ENCODE peak calls at places on chromosomes 13 and 19, in six cellular contexts. R is A549, E is fibroblast of pulmonary artery, U is ovary, L is natural killer cell, P is left ventricle myocardium inferior. K is an unnamed sample.

GRCh38 chr19:42132030-42132628 is at the start of gene POU2F2:
- DNase-seq in R (no peak), E (no peak), U (no peak), L (peak), P (peak), K (peak)

GRCh38 chr19:45528744-45529453 is 21.6 kb downstream of the VASP start:
- DNase-seq in R (no peak), E (no peak), U (peak), L (no peak), P (no peak), K (no peak)

GRCh38 chr19:18173572-18174294 is at the start of gene IFI30:
- DNase-seq in R (peak), E (peak), U (peak), L (peak), P (peak), K (peak)

GRCh38 chr13:38688674-38689073 is 1.8 kb downstream of the FREM2 start:
- DNase-seq in R (no peak), E (no peak), U (no peak), L (no peak), P (no peak), K (no peak)

GRCh38 chr13:28819748-28820098 is 416 bp upstream of the MTUS2 start:
- DNase-seq in R (peak), E (peak), U (peak), L (no peak), P (peak), K (peak)

GRCh38 chr13:90951663-90952062 is 395.8 kb upstream of the MIR17HG start:
- DNase-seq in R (no peak), E (no peak), U (no peak), L (no peak), P (no peak), K (no peak)

GRCh38 chr13:57948884-57949283 is 317.3 kb downstream of the PCDH17 start:
- DNase-seq in R (no peak), E (no peak), U (no peak), L (no peak), P (no peak), K (no peak)

GRCh38 chr19:18660051-18660910 is 23.2 kb upstream of the CRTC1 start:
- DNase-seq in R (peak), E (peak), U (no peak), L (no peak), P (peak), K (no peak)

GRCh38 chr13:63446329-63446728 is 2030.7 kb upstream of the PCDH20 start:
- DNase-seq in R (no peak), E (no peak), U (no peak), L (no peak), P (no peak), K (no peak)

GRCh38 chr13:113862191-113862765 is 1.6 kb downstream of the GAS6 start:
- DNase-seq in R (no peak), E (no peak), U (peak), L (peak), P (no peak), K (no peak)

GRCh38 chr13:72246396-72246795 is 379.4 kb upstream of the DACH1 start:
- DNase-seq in R (no peak), E (no peak), U (no peak), L (no peak), P (no peak), K (no peak)

GRCh38 chr13:25232937-25233515 is 54.3 kb downstream of the MTMR6 start:
- DNase-seq in R (peak), E (peak), U (no peak), L (no peak), P (no peak), K (no peak)

GRCh38 chr19:47240996-47241918 is 10.3 kb upstream of the BBC3 start:
- DNase-seq in R (peak), E (peak), U (peak), L (peak), P (peak), K (peak)

GRCh38 chr19:45469835-45470146 is 2.0 kb downstream of the FOSB start:
- DNase-seq in R (no peak), E (no peak), U (no peak), L (no peak), P (no peak), K (no peak)

GRCh38 chr19:13104848-13105646 is 2.4 kb upstream of the LYL1 start:
- DNase-seq in R (no peak), E (no peak), U (no peak), L (no peak), P (no peak), K (no peak)

GRCh38 chr13:44116562-44117315 is 237.0 kb downstream of the LACC1 start:
- DNase-seq in R (no peak), E (peak), U (no peak), L (no peak), P (peak), K (no peak)

GRCh38 chr13:33321686-33322473 is 36.3 kb upstream of the STARD13 start:
- DNase-seq in R (no peak), E (peak), U (no peak), L (no peak), P (no peak), K (no peak)

GRCh38 chr13:91719033-91719432 is 320.6 kb downstream of the GPC5 start:
- DNase-seq in R (no peak), E (peak), U (no peak), L (no peak), P (no peak), K (no peak)

GRCh38 chr19:55452381-55453325 is 8.8 kb downstream of the ISOC2 start:
- DNase-seq in R (peak), E (peak), U (peak), L (no peak), P (peak), K (no peak)

GRCh38 chr19:49682274-49682673 is 5.2 kb downstream of the PRMT1 start:
- DNase-seq in R (no peak), E (no peak), U (no peak), L (no peak), P (no peak), K (no peak)

GRCh38 chr13:42392706-42393572 is 121.0 kb downstream of the AKAP11 start:
- DNase-seq in R (no peak), E (no peak), U (no peak), L (no peak), P (no peak), K (no peak)

GRCh38 chr13:49220035-49220855 is at the start of gene MLNR:
- DNase-seq in R (peak), E (no peak), U (peak), L (peak), P (no peak), K (peak)

GRCh38 chr13:37187110-37187509 is 81.6 kb upstream of the CSNK1A1L start:
- DNase-seq in R (no peak), E (peak), U (no peak), L (no peak), P (no peak), K (no peak)

GRCh38 chr13:40819797-40820315 is 30.4 kb downstream of the SLC25A15 start:
- DNase-seq in R (no peak), E (no peak), U (no peak), L (no peak), P (no peak), K (no peak)

GRCh38 chr13:50290186-50290585 is 274.9 kb downstream of the KCNRG start:
- DNase-seq in R (no peak), E (no peak), U (no peak), L (no peak), P (no peak), K (no peak)

GRCh38 chr13:38670627-38671026 is 16.2 kb upstream of the FREM2 start:
- DNase-seq in R (no peak), E (peak), U (no peak), L (no peak), P (no peak), K (no peak)

GRCh38 chr19:1447944-1448343 is 2.0 kb upstream of the APC2 start:
- DNase-seq in R (no peak), E (no peak), U (peak), L (no peak), P (no peak), K (no peak)
- TF ChIP-seq CTCF in R (no peak), E (no peak), U (no peak), L (no peak), P (no peak), K (no peak)

GRCh38 chr13:109521719-109522118 is 264.7 kb downstream of the IRS2 start:
- DNase-seq in R (no peak), E (no peak), U (no peak), L (no peak), P (no peak), K (no peak)

GRCh38 chr13:109516196-109516595 is 270.2 kb downstream of the IRS2 start:
- DNase-seq in R (no peak), E (no peak), U (no peak), L (no peak), P (no peak), K (no peak)

GRCh38 chr13:109517516-109517915 is 268.9 kb downstream of the IRS2 start:
- DNase-seq in R (no peak), E (peak), U (no peak), L (no peak), P (no peak), K (no peak)
- TF ChIP-seq CTCF in R (no peak), E (no peak), U (no peak), L (no peak), P (no peak), K (no peak)

DNA sequence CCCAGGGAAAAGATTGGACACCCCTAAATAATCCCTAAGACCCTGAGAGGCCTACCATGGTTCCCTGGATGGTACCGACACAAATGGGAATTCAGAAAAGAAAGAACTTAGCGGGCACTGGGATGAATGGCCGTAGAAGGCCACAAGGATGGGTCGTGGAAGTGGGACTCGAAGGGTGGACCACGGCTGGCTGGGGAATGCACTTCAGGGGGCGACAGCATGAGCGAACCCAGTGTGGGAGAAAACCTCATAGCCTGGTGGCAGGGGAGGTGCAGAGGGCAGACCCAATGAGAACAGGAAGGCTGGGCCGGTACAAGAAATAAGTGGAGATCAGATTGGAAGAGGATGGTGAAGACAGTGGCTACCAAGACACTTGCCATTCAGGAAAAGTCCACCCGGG is 28.7 kb downstream of the LATS2 start:
- DNase-seq in R (no peak), E (no peak), U (no peak), L (no peak), P (no peak), K (no peak)
- TF ChIP-seq CTCF in R (no peak), E (no peak), U (no peak), L (no peak), P (no peak), K (no peak)

GRCh38 chr19:10876459-10877240 is 5.3 kb downstream of the CARM1 start:
- DNase-seq in R (no peak), E (no peak), U (no peak), L (no peak), P (peak), K (no peak)
- TF ChIP-seq CTCF in R (no peak), E (no peak), U (no peak), L (no peak), P (no peak), K (no peak)

GRCh38 chr13:94710081-94710809 is 2.1 kb downstream of the SOX21 start:
- DNase-seq in R (no peak), E (no peak), U (no peak), L (no peak), P (no peak), K (no peak)

GRCh38 chr13:94711561-94712286 is 621 bp downstream of the SOX21 start:
- DNase-seq in R (no peak), E (peak), U (no peak), L (no peak), P (no peak), K (no peak)

GRCh38 chr13:94712287-94712811 is at the start of gene SOX21:
- DNase-seq in R (no peak), E (no peak), U (no peak), L (no peak), P (no peak), K (no peak)

GRCh38 chr13:94708971-94709614 is 3.3 kb downstream of the SOX21 start:
- DNase-seq in R (no peak), E (no peak), U (no peak), L (no peak), P (no peak), K (no peak)

GRCh38 chr13:94710881-94711560 is 1.3 kb downstream of the SOX21 start:
- DNase-seq in R (peak), E (no peak), U (no peak), L (no peak), P (no peak), K (no peak)
- TF ChIP-seq CTCF in R (peak), E (no peak), U (no peak), L (no peak), P (peak), K (no peak)

GRCh38 chr19:23439623-23440022 is 44.4 kb upstream of the ZNF91 start:
- DNase-seq in R (no peak), E (no peak), U (no peak), L (no peak), P (no peak), K (no peak)
- TF ChIP-seq CTCF in R (no peak), E (peak), U (no peak), L (no peak), P (peak), K (no peak)